ENCODE peak calls at places on chromosomes 16 and 17, in seven cellular contexts. O is tibial nerve; S is NCI-H226; F is ureter; H is activated naive CD4-positive, alpha-beta T cell treated with anti-CD3 and anti-CD28 coated beads, Interleukin-2, amount 50 U/mL, for 72 hours; Y is ACHN; Q is stimulated activated CD4-positive, alpha-beta T cell treated with anti-CD3 and anti-CD28 coated beads, Interleukin-12 subunit alpha, Interleukin-12 subunit beta, amount 100 ng/mL, for 4 hours. G is an unnamed sample.

GRCh38 chr16:2771496-2772402 is 5.3 kb downstream of the ELOB start:
- DNase-seq in O (no peak), S (no peak), F (no peak), H (peak), Y (no peak), Q (no peak), G (no peak)

GRCh38 chr16:50169555-50170096 is 16.5 kb downstream of the TENT4B start:
- DNase-seq in O (no peak), S (no peak), F (no peak), H (no peak), Y (no peak), Q (no peak), G (no peak)

GRCh38 chr17:75535119-75535537 is 9.6 kb downstream of the LLGL2 start:
- DNase-seq in O (no peak), S (no peak), F (no peak), H (peak), Y (no peak), Q (peak), G (peak)

GRCh38 chr17:67027031-67027628 is 17.2 kb upstream of the CACNG1 start:
- DNase-seq in O (no peak), S (no peak), F (no peak), H (no peak), Y (no peak), Q (no peak), G (no peak)

GRCh38 chr16:49078571-49078970 is 203.1 kb downstream of the CBLN1 start:
- DNase-seq in O (no peak), S (no peak), F (no peak), H (no peak), Y (no peak), Q (no peak), G (no peak)

GRCh38 chr17:38428150-38428642 is at the start of gene ARHGAP23:
- DNase-seq in O (no peak), S (peak), F (no peak), H (no peak), Y (peak), Q (peak), G (no peak)

GRCh38 chr17:41777579-41778188 is 8.8 kb downstream of the JUP start:
- DNase-seq in O (peak), S (peak), F (peak), H (no peak), Y (peak), Q (no peak), G (no peak)

GRCh38 chr16:55495616-55496289 is 13.1 kb upstream of the LPCAT2 start:
- DNase-seq in O (peak), S (no peak), F (peak), H (no peak), Y (no peak), Q (no peak), G (no peak)

GRCh38 chr16:4207683-4208528 is 34.0 kb downstream of the SRL start:
- DNase-seq in O (no peak), S (no peak), F (no peak), H (no peak), Y (no peak), Q (no peak), G (no peak)

GRCh38 chr17:10748475-10749110 is 18.8 kb upstream of the TMEM220 start:
- DNase-seq in O (no peak), S (no peak), F (no peak), H (no peak), Y (no peak), Q (no peak), G (no peak)

GRCh38 chr16:64356267-64356666 is 765.6 kb downstream of the CDH11 start:
- DNase-seq in O (no peak), S (peak), F (no peak), H (no peak), Y (peak), Q (no peak), G (no peak)

GRCh38 chr17:76567634-76568432 is 17.8 kb downstream of the ST6GALNAC2 start:
- DNase-seq in O (no peak), S (no peak), F (no peak), H (no peak), Y (no peak), Q (no peak), G (no peak)

GRCh38 chr17:70621593-70621992 is 452.3 kb downstream of the KCNJ2 start:
- DNase-seq in O (no peak), S (no peak), F (no peak), H (no peak), Y (no peak), Q (no peak), G (no peak)

GRCh38 chr17:81342062-81342699 is 47.1 kb upstream of the SLC38A10 start:
- DNase-seq in O (no peak), S (no peak), F (no peak), H (no peak), Y (no peak), Q (no peak), G (no peak)

GRCh38 chr17:79715318-79716182 is 15.2 kb upstream of the ENPP7 start:
- DNase-seq in O (no peak), S (no peak), F (no peak), H (no peak), Y (no peak), Q (no peak), G (no peak)

GRCh38 chr17:17439971-17440843 is 36.6 kb upstream of the MED9 start:
- DNase-seq in O (peak), S (peak), F (peak), H (no peak), Y (peak), Q (peak), G (peak)

GRCh38 chr16:81277681-81278080 is 37.1 kb upstream of the GAN start:
- DNase-seq in O (no peak), S (no peak), F (peak), H (no peak), Y (no peak), Q (no peak), G (no peak)

GRCh38 chr16:84487358-84487757 is 17.1 kb downstream of the MEAK7 start:
- DNase-seq in O (no peak), S (no peak), F (peak), H (no peak), Y (no peak), Q (no peak), G (no peak)